ENCODE peak calls at places on chromosomes 7 and 10, in seven cellular contexts. D is CD8-positive, alpha-beta T cell; N is stomach; F is BE2C; R is fibroblast of the aortic adventitia; E is kidney; J is CD8-positive, alpha-beta memory T cell. Z is an unnamed sample.

GRCh38 chr7:51295435-51296269 is 21.0 kb downstream of the COBL start:
- DNase-seq in D (no peak), N (no peak), F (no peak), R (no peak), E (no peak), J (no peak), Z (no peak)

GRCh38 chr10:117138838-117139580 is 939 bp upstream of the VAX1 start:
- DNase-seq in D (no peak), N (no peak), F (no peak), R (no peak), E (no peak), J (no peak), Z (no peak)

GRCh38 chr10:97726636-97727178 is 10.2 kb upstream of the ZFYVE27 start:
- DNase-seq in D (no peak), N (no peak), F (no peak), R (peak; percentile 92), E (no peak), J (no peak), Z (peak; percentile 92)

GRCh38 chr7:41134873-41135250 is 568.0 kb downstream of the INHBA start:
- DNase-seq in D (no peak), N (no peak), F (no peak), R (no peak), E (no peak), J (no peak), Z (no peak)

GRCh38 chr7:45638916-45639315 is 64.7 kb downstream of the ADCY1 start:
- DNase-seq in D (no peak), N (peak; percentile 57), F (no peak), R (no peak), E (no peak), J (no peak), Z (no peak)

GRCh38 chr10:89118091-89118490 is 89.0 kb downstream of the CH25H start:
- DNase-seq in D (no peak), N (no peak), F (no peak), R (peak; percentile 62), E (no peak), J (no peak), Z (peak; percentile 84)

GRCh38 chr7:34327681-34328080 is 330.3 kb upstream of the NPSR1 start:
- DNase-seq in D (no peak), N (no peak), F (no peak), R (peak; percentile 28), E (no peak), J (no peak), Z (peak; percentile 6)

GRCh38 chr7:131234719-131235488 is 92.8 kb upstream of the MKLN1 start:
- DNase-seq in D (no peak), N (no peak), F (no peak), R (no peak), E (no peak), J (no peak), Z (no peak)

GRCh38 chr7:139673230-139673629 is 104.6 kb downstream of the HIPK2 start:
- DNase-seq in D (no peak), N (no peak), F (peak; percentile 51), R (no peak), E (no peak), J (no peak), Z (no peak)

GRCh38 chr7:33771422-33771821 is 133.9 kb upstream of the BMPER start:
- DNase-seq in D (no peak), N (no peak), F (no peak), R (peak; percentile 49), E (no peak), J (no peak), Z (peak; percentile 43)

GRCh38 chr10:68271104-68271882 is 39.4 kb upstream of the ATOH7 start:
- DNase-seq in D (no peak), N (peak; percentile 45), F (peak; percentile 76), R (peak; percentile 88), E (no peak), J (no peak), Z (no peak)

GRCh38 chr7:29479606-29480200 is 83.9 kb upstream of the PRR15 start:
- DNase-seq in D (no peak), N (no peak), F (no peak), R (peak; percentile 27), E (peak; percentile 82), J (no peak), Z (peak; percentile 16)
- H3K4me3 ChIP-seq in D (no peak overlapping the region), N (no peak overlapping the region), F (no peak overlapping the region), R (no peak overlapping the region), E (peak overlapping the region; percentile 30), J (no peak overlapping the region), Z (no peak overlapping the region)

DNA sequence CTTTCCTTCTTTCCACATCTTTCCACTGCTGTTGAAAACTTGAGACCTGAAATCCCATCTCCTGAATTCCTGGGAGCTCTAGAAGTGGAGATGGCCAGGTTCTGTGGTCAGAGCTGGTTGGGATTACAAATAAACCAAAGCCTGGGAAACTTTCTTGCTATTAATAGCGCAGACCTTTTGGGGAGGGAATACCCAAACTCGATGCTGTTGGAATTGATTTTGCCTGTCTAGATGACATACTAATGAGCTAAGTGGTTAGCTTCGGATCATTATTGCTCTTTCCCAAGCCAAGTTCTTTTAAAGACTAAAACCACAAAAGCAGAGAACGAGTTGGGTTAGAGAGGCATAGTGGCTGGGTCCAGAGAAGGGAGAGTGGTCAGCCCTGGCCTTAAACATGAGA is 76.6 kb downstream of the TCF7L2 start:
- DNase-seq in D (no peak), N (no peak), F (no peak), R (peak; percentile 81), E (no peak), J (no peak), Z (peak; percentile 79)
- H3K4me3 ChIP-seq in D (no peak overlapping the region), N (no peak overlapping the region), F (no peak overlapping the region), R (no peak overlapping the region), E (no peak overlapping the region), J (no peak overlapping the region), Z (no peak overlapping the region)

DNA sequence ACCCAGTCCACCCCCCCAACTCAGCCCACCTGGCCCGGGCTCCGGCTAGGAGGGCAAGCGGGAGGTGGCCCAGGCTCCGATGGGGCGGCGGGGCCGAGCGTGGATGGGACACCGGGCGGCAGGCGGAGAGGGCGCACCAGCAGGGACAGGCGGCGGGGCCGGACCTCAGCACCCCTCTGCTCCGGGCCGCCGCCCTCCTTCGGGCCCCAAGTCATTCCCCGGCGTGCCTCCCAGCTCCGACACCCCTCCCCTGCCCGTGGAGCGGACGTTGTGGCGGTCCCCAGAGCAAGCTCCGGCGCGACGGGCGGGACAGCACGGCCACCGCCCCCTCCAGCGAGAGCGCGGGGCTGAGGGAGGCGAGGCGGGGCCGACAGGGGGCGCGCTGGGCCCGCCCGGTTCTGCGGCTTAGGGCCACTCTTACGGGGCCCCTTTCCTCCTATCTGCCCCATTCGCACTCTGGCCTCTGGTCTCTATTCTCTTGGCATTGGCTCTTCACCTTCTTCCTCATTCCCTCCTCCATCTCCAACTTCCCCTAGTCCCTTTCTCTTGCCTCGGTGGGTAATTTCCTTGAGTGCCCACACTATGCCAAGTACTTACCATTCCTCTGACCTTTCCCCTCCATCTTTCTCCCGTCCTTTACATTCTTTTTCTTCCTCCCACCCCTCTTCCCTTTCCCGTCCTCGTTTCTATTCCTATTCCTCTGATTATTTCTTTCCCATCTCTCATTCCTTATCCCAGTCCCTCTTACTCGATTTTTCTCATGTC is 710 bp upstream of the GBX1 start:
- DNase-seq in D (peak; percentile 46), N (peak; percentile 42), F (peak; percentile 57), R (no peak), E (no peak), J (peak; percentile 69), Z (no peak)
- H3K4me3 ChIP-seq in D (peak overlapping the region; percentile 45), N (peak overlapping the region; percentile 53), F (peak overlapping the region; percentile 30), R (no peak overlapping the region), E (no peak overlapping the region), J (no peak overlapping the region), Z (no peak overlapping the region)

GRCh38 chr7:123747089-123747488 is 1.7 kb downstream of the WASL start:
- DNase-seq in D (no peak), N (no peak), F (no peak), R (peak; percentile 8), E (no peak), J (no peak), Z (no peak)
- H3K4me3 ChIP-seq in D (peak overlapping the region; percentile 78), N (peak overlapping the region; percentile 79), F (peak overlapping the region; percentile 85), R (peak overlapping the region; percentile 91), E (peak overlapping the region; percentile 91), J (peak overlapping the region; percentile 85), Z (peak overlapping the region; percentile 88)

GRCh38 chr10:129523031-129523722 is 56.1 kb downstream of the MGMT start:
- DNase-seq in D (no peak), N (peak; percentile 9), F (no peak), R (no peak), E (no peak), J (no peak), Z (no peak)

GRCh38 chr10:129523723-129524316 is 56.8 kb downstream of the MGMT start:
- DNase-seq in D (no peak), N (peak; percentile 21), F (no peak), R (no peak), E (no peak), J (no peak), Z (no peak)

GRCh38 chr10:129528376-129528978 is 61.4 kb downstream of the MGMT start:
- DNase-seq in D (no peak), N (no peak), F (no peak), R (no peak), E (no peak), J (no peak), Z (no peak)

GRCh38 chr10:129526943-129527342 is 59.9 kb downstream of the MGMT start:
- DNase-seq in D (no peak), N (no peak), F (no peak), R (no peak), E (no peak), J (no peak), Z (no peak)

DNA sequence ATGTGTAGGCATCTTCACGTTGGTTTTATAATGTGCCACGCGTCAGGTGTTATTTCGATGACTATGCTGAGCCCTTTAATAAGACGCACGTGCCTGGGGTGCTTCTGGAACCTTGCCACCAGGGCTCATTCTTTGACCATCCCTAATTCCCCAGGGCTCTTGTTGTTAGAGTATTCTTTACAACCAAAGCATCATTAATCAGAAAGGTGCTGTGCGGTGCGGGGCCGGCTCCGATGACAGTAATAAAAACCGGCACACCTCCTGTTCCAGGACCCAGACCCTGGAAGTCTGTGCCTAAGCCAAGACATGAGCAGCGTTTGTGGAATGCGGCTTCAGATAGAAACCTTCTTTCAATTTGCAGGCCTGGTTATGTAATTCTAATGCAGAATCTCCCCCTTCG is 58.4 kb downstream of the MGMT start:
- DNase-seq in D (no peak), N (no peak), F (no peak), R (peak; percentile 85), E (no peak), J (no peak), Z (peak; percentile 59)
- H3K4me3 ChIP-seq in D (no peak overlapping the region), N (no peak overlapping the region), F (no peak overlapping the region), R (peak overlapping the region; percentile 43), E (no peak overlapping the region), J (no peak overlapping the region), Z (no peak overlapping the region)